ENCODE peak calls at places on chromosomes 2 and 18, in nine cellular contexts. B is Peyer's patch; C is AG09309; O is type B pancreatic cell; X is GM10248; V is retinal pigment epithelial cell; K is CD4-positive, alpha-beta T cell; N is bronchial epithelial cell; M is dorsolateral prefrontal cortex. H is an unnamed sample.

GRCh38 chr2:54628418-54628817 is 95.0 kb upstream of the EML6 start:
- DNase-seq in V (no peak), X (no peak), N (no peak), B (no peak), O (no peak), C (no peak), M (no peak), K (no peak), H (no peak)

GRCh38 chr2:113755690-113756063 is 765 bp downstream of the SLC35F5 start:
- DNase-seq in V (no peak), B (no peak), X (no peak), K (no peak), O (no peak), C (no peak), N (peak; percentile 40), M (no peak), H (no peak)

GRCh38 chr2:240876475-240877251 is 8.0 kb downstream of the AGXT start:
- DNase-seq in V (no peak), M (no peak), N (no peak), B (peak; percentile 83), K (no peak), C (no peak), O (no peak), X (no peak), H (peak; percentile 11)

GRCh38 chr18:52288403-52289004 is 51.5 kb upstream of the DCC start:
- DNase-seq in O (no peak), K (no peak), B (peak; percentile 54), C (no peak), X (peak; percentile 26), N (peak; percentile 35), M (no peak), V (no peak), H (no peak)

GRCh38 chr2:71614976-71615768 is 161.8 kb downstream of the DYSF start:
- DNase-seq in X (no peak), M (peak; percentile 66), N (no peak), O (peak; percentile 63), C (peak; percentile 27), K (no peak), B (peak; percentile 52), V (no peak), H (no peak)

GRCh38 chr2:241636983-241637232 is at the start of gene THAP4:
- DNase-seq in C (no peak), V (no peak), K (peak; percentile 22), B (peak; percentile 73), M (peak; percentile 19), N (no peak), X (peak; percentile 91), O (no peak), H (no peak)

GRCh38 chr2:188870289-188870688 is 103.9 kb upstream of the COL3A1 start:
- DNase-seq in M (no peak), K (no peak), X (no peak), C (peak; percentile 83), O (no peak), B (no peak), V (no peak), N (peak; percentile 88), H (no peak)

GRCh38 chr2:75138528-75138927 is 60.8 kb downstream of the TACR1 start:
- DNase-seq in M (no peak), B (no peak), C (no peak), N (no peak), V (no peak), X (no peak), O (no peak), K (no peak), H (no peak)

GRCh38 chr18:23723121-23723520 is 33.9 kb downstream of the LAMA3 start:
- DNase-seq in C (peak; percentile 82), V (no peak), B (no peak), K (no peak), X (no peak), N (no peak), O (no peak), M (no peak), H (no peak)

GRCh38 chr2:218343591-218343990 is 13.1 kb upstream of the CATIP start:
- DNase-seq in N (no peak), O (no peak), M (no peak), K (no peak), V (no peak), C (peak; percentile 33), B (no peak), X (no peak), H (no peak)

GRCh38 chr2:158486970-158487325 is 30.2 kb downstream of the PKP4 start:
- DNase-seq in M (peak; percentile 55), X (no peak), N (peak; percentile 53), K (no peak), V (no peak), O (no peak), B (no peak), C (no peak), H (no peak)

GRCh38 chr2:619964-620363 is 57.2 kb downstream of the TMEM18 start:
- DNase-seq in K (no peak), X (no peak), V (no peak), M (no peak), N (no peak), B (no peak), C (no peak), O (peak; percentile 45), H (no peak)

GRCh38 chr18:42051411-42051810 is 96.4 kb downstream of the PIK3C3 start:
- DNase-seq in V (no peak), K (no peak), X (no peak), N (peak; percentile 60), O (no peak), M (no peak), B (no peak), C (no peak), H (no peak)

GRCh38 chr2:200356794-200357472 is 50.4 kb downstream of the SPATS2L start:
- DNase-seq in M (no peak), O (no peak), B (no peak), N (no peak), K (no peak), X (no peak), C (peak; percentile 60), V (no peak), H (no peak)

GRCh38 chr2:136168605-136169210 is 50.8 kb upstream of the CXCR4 start:
- DNase-seq in M (no peak), V (no peak), C (no peak), N (no peak), O (no peak), K (no peak), X (no peak), B (no peak), H (no peak)

GRCh38 chr2:104125096-104125495 is 728.8 kb upstream of the POU3F3 start:
- DNase-seq in B (no peak), K (no peak), M (no peak), C (no peak), V (no peak), O (no peak), X (no peak), N (no peak), H (no peak)

GRCh38 chr2:226796840-226797288 is 2.8 kb downstream of the IRS1 start:
- DNase-seq in X (peak; percentile 44), B (peak; percentile 53), O (no peak), K (no peak), V (no peak), M (no peak), N (no peak), C (no peak), H (no peak)
- TF ChIP-seq CTCF in X (peak; percentile 42), B (peak; percentile 41), O (peak; percentile 53), K (no peak), V (peak; percentile 57), M (peak; percentile 41), N (peak; percentile 66), C (peak; percentile 90), H (no peak)

DNA sequence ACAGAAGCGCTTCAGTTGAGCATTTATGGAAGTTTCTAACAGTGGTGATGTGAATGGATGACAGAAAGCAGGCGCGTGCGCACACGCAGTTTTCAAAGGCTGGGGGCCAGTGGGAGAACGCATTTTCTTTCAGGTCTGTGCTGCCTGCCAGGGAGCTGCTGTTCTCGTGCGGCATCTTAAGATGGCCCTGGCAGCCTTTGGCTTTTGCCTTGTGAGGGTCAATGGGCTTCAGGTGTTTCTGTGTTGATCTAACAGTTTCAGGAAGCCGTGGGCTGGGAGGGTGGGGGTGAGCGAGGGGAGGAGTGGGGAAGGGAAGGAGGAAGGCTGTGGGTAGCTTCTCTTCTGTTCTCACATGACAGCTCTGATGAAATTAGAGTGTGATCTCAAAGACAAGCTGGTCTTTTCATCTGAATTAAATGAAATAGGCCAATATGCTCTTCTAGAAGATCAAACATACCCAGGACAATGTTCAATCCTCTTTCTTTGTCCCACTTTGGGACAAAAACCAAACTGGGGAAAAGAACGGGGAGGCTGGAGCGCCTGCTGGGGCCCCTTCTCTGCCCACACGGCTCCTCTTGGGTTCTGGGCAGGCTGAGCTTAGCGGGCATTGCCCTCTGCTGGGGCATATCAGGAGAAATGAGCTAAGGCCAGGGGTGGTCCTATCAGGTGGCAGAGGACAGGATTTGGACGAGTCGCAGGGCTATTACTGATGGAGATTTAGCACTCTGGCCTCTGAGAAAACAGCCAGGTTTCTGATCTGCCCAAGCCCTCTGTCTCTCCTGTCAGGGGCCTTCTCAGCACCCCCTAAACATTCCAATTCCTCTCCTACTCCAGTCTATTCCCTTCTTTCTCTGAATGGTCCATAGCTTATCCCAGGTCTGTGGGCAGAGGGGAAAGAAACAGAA is 126.2 kb upstream of the LGALSL start:
- DNase-seq in O (no peak), M (peak; percentile 71), K (peak; percentile 43), X (peak; percentile 41), N (peak; percentile 33), V (no peak), B (peak; percentile 64), C (no peak), H (peak; percentile 43)
- TF ChIP-seq CTCF in O (peak; percentile 46), M (peak; percentile 78), K (peak; percentile 62), X (peak; percentile 38), N (peak; percentile 65), V (peak; percentile 61), B (peak; percentile 40), C (peak; percentile 15), H (no peak)

GRCh38 chr18:49059028-49059670 is 108.4 kb upstream of the SMAD7 start:
- DNase-seq in C (no peak), N (no peak), K (no peak), X (no peak), M (no peak), V (no peak), O (no peak), B (no peak), H (no peak)
- TF ChIP-seq CTCF in C (peak; percentile 11), N (no peak), K (no peak), X (peak; percentile 17), M (no peak), V (peak; percentile 32), O (no peak), B (no peak), H (no peak)

GRCh38 chr2:162156149-162156548 is 4.1 kb upstream of the GCG start:
- DNase-seq in K (no peak), X (no peak), N (no peak), C (no peak), O (no peak), M (no peak), V (no peak), B (no peak), H (no peak)

GRCh38 chr2:162155093-162155492 is 3.0 kb upstream of the GCG start:
- DNase-seq in K (no peak), N (peak; percentile 13), B (no peak), M (no peak), X (no peak), C (no peak), O (no peak), V (no peak), H (no peak)

GRCh38 chr2:162152147-162152546 is at the start of gene GCG:
- DNase-seq in X (no peak), O (no peak), K (no peak), B (no peak), M (no peak), V (no peak), C (no peak), N (no peak), H (no peak)

GRCh38 chr2:162149940-162150339 is 2.1 kb downstream of the GCG start:
- DNase-seq in C (no peak), X (no peak), O (no peak), V (no peak), B (no peak), K (no peak), N (no peak), M (no peak), H (no peak)

GRCh38 chr2:162153608-162154224 is 1.7 kb upstream of the GCG start:
- DNase-seq in B (peak; percentile 86), M (no peak), N (peak; percentile 71), K (peak; percentile 42), C (peak; percentile 4), V (peak; percentile 13), O (no peak), X (peak; percentile 36), H (no peak)
- TF ChIP-seq CTCF in B (peak; percentile 82), M (peak; percentile 20), N (peak; percentile 71), K (peak; percentile 80), C (peak; percentile 64), V (peak; percentile 90), O (peak; percentile 85), X (peak; percentile 84), H (peak; percentile 86)

H was measured in activated B cell treated with CpG ODN at 0.5 μM for 24 hours.